ENCODE peak calls at places on chromosomes 12 and 14, in ten cellular contexts. M is upper lobe of right lung; V is activated CD8-positive, alpha-beta memory T cell treated with anti-CD3 and anti-CD28 coated beads for 4 hours; T is brain pericyte; A is left cardiac atrium; I is stimulated activated CD8-positive, alpha-beta memory T cell treated with anti-CD3 and anti-CD28 coated beads, Interleukin-15, amount 100 ng/mL, for 24 hours; N is pons; K is T-cell; F is keratinocyte; S is upper lobe of left lung. B is an unnamed sample.

GRCh38 chr12:113980537-113981337 is 14.6 kb upstream of the RBM19 start:
- DNase-seq in V (no peak), F (no peak), T (no peak), M (no peak), I (no peak), K (peak), S (peak), A (peak), N (peak), B (peak)

GRCh38 chr14:40599726-40600125 is 1007.0 kb upstream of the LRFN5 start:
- DNase-seq in S (no peak), T (no peak), A (no peak), I (no peak), F (no peak), K (no peak), V (no peak), M (no peak), N (no peak), B (no peak)

GRCh38 chr14:55689971-55690871 is 110.2 kb downstream of the KTN1 start:
- DNase-seq in T (no peak), F (no peak), S (no peak), A (no peak), I (no peak), M (no peak), N (no peak), V (no peak), K (no peak), B (no peak)

GRCh38 chr14:38481939-38482678 is 226.2 kb upstream of the CLEC14A start:
- DNase-seq in N (no peak), T (no peak), K (no peak), A (no peak), S (peak), M (peak), V (no peak), F (no peak), I (no peak), B (no peak)

GRCh38 chr12:125412506-125412905 is 347.3 kb downstream of the AACS start:
- DNase-seq in M (no peak), S (no peak), V (no peak), F (no peak), A (no peak), I (no peak), T (no peak), K (no peak), N (peak), B (no peak)

GRCh38 chr12:4153343-4153892 is 120.1 kb upstream of the CCND2 start:
- DNase-seq in M (no peak), I (no peak), A (no peak), K (peak), N (no peak), S (peak), V (no peak), T (no peak), F (no peak), B (no peak)

GRCh38 chr12:132027636-132028035 is 77.9 kb downstream of the EP400 start:
- DNase-seq in N (no peak), S (no peak), M (no peak), I (no peak), T (no peak), F (no peak), A (no peak), K (no peak), V (no peak), B (no peak)

GRCh38 chr14:63896278-63896720 is 43.5 kb downstream of the SYNE2 start:
- DNase-seq in I (no peak), V (no peak), T (peak), N (peak), A (peak), M (no peak), K (no peak), F (no peak), S (peak), B (no peak)

GRCh38 chr14:74403619-74404417 is 22.2 kb downstream of the SYNDIG1L start:
- DNase-seq in N (no peak), F (no peak), T (no peak), I (no peak), A (no peak), M (no peak), K (no peak), V (no peak), S (no peak), B (no peak)

GRCh38 chr12:124588689-124589318 is 21.4 kb upstream of the NCOR2 start:
- DNase-seq in N (peak), S (peak), F (no peak), A (peak), V (no peak), M (no peak), K (no peak), I (no peak), T (no peak), B (peak)

GRCh38 chr12:47772094-47772660 is 861 bp upstream of the SLC48A1 start:
- DNase-seq in F (no peak), M (no peak), K (no peak), A (no peak), V (no peak), N (peak), S (no peak), I (no peak), T (no peak), B (no peak)

GRCh38 chr14:61472025-61472672 is 150.8 kb downstream of the PRKCH start:
- DNase-seq in I (no peak), F (no peak), S (no peak), N (no peak), V (no peak), A (peak), M (no peak), T (peak), K (peak), B (peak)

GRCh38 chr12:121255433-121255832 is 41.1 kb downstream of the CAMKK2 start:
- DNase-seq in M (no peak), V (no peak), T (no peak), F (no peak), I (no peak), S (no peak), N (no peak), K (no peak), A (no peak), B (no peak)

GRCh38 chr12:91058821-91059220 is 997 bp upstream of the KERA start:
- DNase-seq in F (no peak), A (no peak), M (no peak), K (no peak), T (no peak), N (no peak), I (no peak), S (no peak), V (no peak), B (no peak)

GRCh38 chr12:81758421-81759214 is 532 bp downstream of the PPFIA2 start:
- DNase-seq in N (peak), T (no peak), K (peak), V (no peak), I (no peak), F (no peak), S (no peak), A (peak), M (peak), B (peak)

GRCh38 chr14:58637040-58637390 is 747 bp upstream of the DACT1 start:
- DNase-seq in T (peak), N (no peak), V (no peak), F (no peak), I (no peak), A (peak), S (no peak), M (peak), K (peak), B (peak)

GRCh38 chr12:45285717-45286116 is 69.8 kb downstream of the ANO6 start:
- DNase-seq in V (no peak), F (no peak), K (no peak), T (no peak), S (no peak), N (no peak), A (no peak), I (no peak), M (no peak), B (no peak)

GRCh38 chr12:38886064-38886463 is 19.3 kb downstream of the CPNE8 start:
- DNase-seq in A (peak), M (no peak), K (no peak), T (no peak), S (no peak), V (no peak), I (no peak), N (no peak), F (peak), B (no peak)

GRCh38 chr14:94665121-94665520 is 52.9 kb downstream of the SERPINA3 start:
- DNase-seq in V (no peak), M (no peak), K (no peak), S (no peak), A (no peak), F (no peak), N (peak), T (peak), I (no peak), B (no peak)

B was measured in G401.